ENCODE peak calls at places on chromosomes 16 and 17, in four cellular contexts. One of them, this sample, is unnamed.

GRCh38 chr16:1296688-1297412 is 12.6 kb upstream of the UBE2I start:
- DNase-seq in lung: no peak
- DNase-seq in lower lobe of right lung: no peak
- DNase-seq in pancreas: no peak
- DNase-seq in this sample: no peak

GRCh38 chr16:47779201-47780016 is 318.3 kb downstream of the PHKB start:
- DNase-seq in lower lobe of right lung: no peak
- DNase-seq in lung: no peak
- DNase-seq in pancreas: no peak
- DNase-seq in this sample: no peak

GRCh38 chr17:65072577-65073178 is 16.1 kb upstream of the GNA13 start:
- DNase-seq in lung: no peak
- DNase-seq in pancreas: no peak
- DNase-seq in lower lobe of right lung: no peak
- DNase-seq in this sample: no peak

GRCh38 chr16:52709286-52709685 is 162.3 kb upstream of the TOX3 start:
- DNase-seq in lung: peak; percentile 20
- DNase-seq in lower lobe of right lung: no peak
- DNase-seq in pancreas: no peak
- DNase-seq in this sample: no peak

GRCh38 chr17:44119798-44120197 is 3.6 kb downstream of the HDAC5 start:
- DNase-seq in pancreas: no peak
- DNase-seq in lower lobe of right lung: no peak
- DNase-seq in lung: no peak
- DNase-seq in this sample: no peak

GRCh38 chr17:48587276-48588073 is 2.6 kb downstream of the HOXB3 start:
- DNase-seq in pancreas: no peak
- DNase-seq in lung: no peak
- DNase-seq in lower lobe of right lung: no peak
- DNase-seq in this sample: no peak

GRCh38 chr17:42682400-42683384 is at the start of gene CNTNAP1:
- DNase-seq in lower lobe of right lung: no peak
- DNase-seq in pancreas: peak; percentile 36
- DNase-seq in lung: no peak
- DNase-seq in this sample: peak; percentile 53

GRCh38 chr16:5502467-5502869 is 404.9 kb upstream of the EEF2KMT start:
- DNase-seq in lung: no peak
- DNase-seq in lower lobe of right lung: no peak
- DNase-seq in pancreas: no peak
- DNase-seq in this sample: no peak

GRCh38 chr16:75264999-75265910 is 13.8 kb upstream of the BCAR1 start:
- DNase-seq in lower lobe of right lung: peak; percentile 63
- DNase-seq in lung: no peak
- DNase-seq in pancreas: peak; percentile 77
- DNase-seq in this sample: no peak

GRCh38 chr17:9984768-9985167 is 79.7 kb upstream of the RCVRN start:
- DNase-seq in pancreas: no peak
- DNase-seq in lung: no peak
- DNase-seq in lower lobe of right lung: no peak
- DNase-seq in this sample: no peak

GRCh38 chr16:89707695-89708094 is 6.2 kb upstream of the SPATA2L start:
- DNase-seq in pancreas: no peak
- DNase-seq in lung: no peak
- DNase-seq in lower lobe of right lung: no peak
- DNase-seq in this sample: no peak

GRCh38 chr17:77254961-77255741 is 114.4 kb downstream of the SEC14L1 start:
- DNase-seq in lower lobe of right lung: peak; percentile 75
- DNase-seq in lung: peak; percentile 82
- DNase-seq in pancreas: no peak
- DNase-seq in this sample: no peak

GRCh38 chr16:21097151-21097550 is 53.5 kb downstream of the DNAH3 start:
- DNase-seq in lung: no peak
- DNase-seq in pancreas: no peak
- DNase-seq in lower lobe of right lung: no peak
- DNase-seq in this sample: no peak

GRCh38 chr16:3661311-3661710 is 6.8 kb downstream of the DNASE1 start:
- DNase-seq in lung: no peak
- DNase-seq in pancreas: no peak
- DNase-seq in lower lobe of right lung: peak; percentile 20
- DNase-seq in this sample: no peak

GRCh38 chr16:68893710-68894705 is 50.7 kb downstream of the TANGO6 start:
- DNase-seq in lung: no peak
- DNase-seq in pancreas: peak; percentile 50
- DNase-seq in lower lobe of right lung: no peak
- DNase-seq in this sample: peak; percentile 40

GRCh38 chr17:49748791-49749190 is 15.1 kb downstream of the FAM117A start:
- DNase-seq in lower lobe of right lung: no peak
- DNase-seq in lung: no peak
- DNase-seq in pancreas: no peak
- DNase-seq in this sample: no peak

GRCh38 chr16:65200857-65201256 is 79.0 kb upstream of the CDH11 start:
- DNase-seq in pancreas: no peak
- DNase-seq in lung: no peak
- DNase-seq in lower lobe of right lung: no peak
- DNase-seq in this sample: no peak

GRCh38 chr16:66751135-66751991 is at the start of gene DYNC1LI2:
- DNase-seq in pancreas: peak; percentile 84
- DNase-seq in lung: peak; percentile 76
- DNase-seq in lower lobe of right lung: peak; percentile 89
- DNase-seq in this sample: peak; percentile 85

GRCh38 chr16:84426804-84427203 is 58.5 kb downstream of the ATP2C2 start:
- DNase-seq in pancreas: no peak
- DNase-seq in lower lobe of right lung: no peak
- DNase-seq in lung: no peak
- DNase-seq in this sample: no peak

GRCh38 chr17:32878211-32878610 is 1.3 kb upstream of the MYO1D start:
- DNase-seq in lower lobe of right lung: peak; percentile 75
- DNase-seq in lung: peak; percentile 83
- DNase-seq in pancreas: peak; percentile 55
- DNase-seq in this sample: no peak

GRCh38 chr17:7956208-7956965 is 24.4 kb downstream of the CNTROB start:
- DNase-seq in lower lobe of right lung: peak; percentile 67
- DNase-seq in pancreas: no peak
- DNase-seq in lung: peak; percentile 65
- DNase-seq in this sample: peak; percentile 82

GRCh38 chr16:48608452-48608851 is 1.5 kb downstream of the N4BP1 start:
- DNase-seq in pancreas: no peak
- DNase-seq in lower lobe of right lung: no peak
- DNase-seq in lung: no peak
- DNase-seq in this sample: no peak

GRCh38 chr17:80921741-80922579 is 69.7 kb upstream of the CHMP6 start:
- DNase-seq in lower lobe of right lung: no peak
- DNase-seq in pancreas: no peak
- DNase-seq in lung: no peak
- DNase-seq in this sample: no peak

GRCh38 chr16:57531253-57531575 is 5.2 kb downstream of the CCDC102A start:
- DNase-seq in lung: no peak
- DNase-seq in pancreas: no peak
- DNase-seq in lower lobe of right lung: peak; percentile 22
- DNase-seq in this sample: no peak

GRCh38 chr16:66129196-66129595 is 237.3 kb upstream of the CDH5 start:
- DNase-seq in pancreas: no peak
- DNase-seq in lung: no peak
- DNase-seq in lower lobe of right lung: no peak
- DNase-seq in this sample: no peak

GRCh38 chr16:6629110-6629509 is 703.5 kb upstream of the RBFOX1 start:
- DNase-seq in lower lobe of right lung: no peak
- DNase-seq in lung: no peak
- DNase-seq in pancreas: no peak
- DNase-seq in this sample: no peak

GRCh38 chr16:68470461-68471150 is 22.3 kb upstream of the SMPD3 start:
- DNase-seq in lung: no peak
- DNase-seq in pancreas: no peak
- DNase-seq in lower lobe of right lung: peak; percentile 63
- DNase-seq in this sample: peak; percentile 28

GRCh38 chr16:11108466-11108805 is 147.6 kb downstream of the SOCS1 start:
- DNase-seq in lower lobe of right lung: no peak
- DNase-seq in lung: no peak
- DNase-seq in pancreas: no peak
- DNase-seq in this sample: no peak

GRCh38 chr16:11104168-11105037 is 151.6 kb downstream of the SOCS1 start:
- DNase-seq in lung: no peak
- DNase-seq in lower lobe of right lung: no peak
- DNase-seq in pancreas: no peak
- DNase-seq in this sample: no peak

GRCh38 chr16:11105038-11105903 is 150.7 kb downstream of the SOCS1 start:
- DNase-seq in lung: peak; percentile 52
- DNase-seq in lower lobe of right lung: no peak
- DNase-seq in pancreas: no peak
- DNase-seq in this sample: no peak

GRCh38 chr16:11107781-11108465 is 148.1 kb downstream of the SOCS1 start:
- DNase-seq in lower lobe of right lung: no peak
- DNase-seq in lung: no peak
- DNase-seq in pancreas: no peak
- DNase-seq in this sample: no peak

DNA sequence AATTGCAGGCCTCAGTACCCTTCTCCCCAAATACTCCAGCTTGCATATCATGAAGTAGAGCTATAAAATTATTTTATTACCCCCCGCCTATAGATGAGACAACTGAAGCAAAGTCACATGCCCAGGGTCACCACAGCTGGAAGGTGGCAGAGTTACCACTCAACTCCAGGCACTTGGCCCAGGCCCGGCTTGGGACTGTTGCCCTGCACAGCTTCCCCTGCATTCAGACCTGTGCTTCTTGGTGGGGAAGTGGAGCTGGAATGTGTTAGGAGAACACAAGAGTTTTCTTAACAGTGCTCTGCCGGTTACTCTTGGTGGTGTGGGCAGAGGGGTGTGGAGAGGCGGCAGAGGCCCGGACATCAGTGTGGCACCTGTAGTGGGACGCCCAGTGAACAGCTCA is 149.3 kb downstream of the SOCS1 start:
- DNase-seq in pancreas: no peak
- DNase-seq in lower lobe of right lung: no peak
- DNase-seq in lung: no peak
- DNase-seq in this sample: peak; percentile 45
- H3K4me1 ChIP-seq in pancreas: peaks cover 5% of the 10 kb centered on the region
- H3K4me1 ChIP-seq in lower lobe of right lung: peaks cover 62% of the 10 kb centered on the region
- H3K4me1 ChIP-seq in lung: peaks cover 22% of the 10 kb centered on the region
- H3K4me1 ChIP-seq in this sample: peaks cover 59% of the 10 kb centered on the region

GRCh38 chr16:10490141-10490540 is 90.3 kb downstream of the EMP2 start:
- DNase-seq in lower lobe of right lung: no peak
- DNase-seq in pancreas: no peak
- DNase-seq in lung: no peak
- DNase-seq in this sample: no peak

GRCh38 chr16:10494343-10495030 is 85.9 kb downstream of the EMP2 start:
- DNase-seq in pancreas: no peak
- DNase-seq in lower lobe of right lung: no peak
- DNase-seq in lung: no peak
- DNase-seq in this sample: no peak

GRCh38 chr16:10495031-10495345 is 85.4 kb downstream of the EMP2 start:
- DNase-seq in lower lobe of right lung: no peak
- DNase-seq in lung: no peak
- DNase-seq in pancreas: no peak
- DNase-seq in this sample: no peak

GRCh38 chr16:10497132-10498088 is 83.0 kb downstream of the EMP2 start:
- DNase-seq in lower lobe of right lung: no peak
- DNase-seq in lung: no peak
- DNase-seq in pancreas: peak; percentile 31
- DNase-seq in this sample: no peak

DNA sequence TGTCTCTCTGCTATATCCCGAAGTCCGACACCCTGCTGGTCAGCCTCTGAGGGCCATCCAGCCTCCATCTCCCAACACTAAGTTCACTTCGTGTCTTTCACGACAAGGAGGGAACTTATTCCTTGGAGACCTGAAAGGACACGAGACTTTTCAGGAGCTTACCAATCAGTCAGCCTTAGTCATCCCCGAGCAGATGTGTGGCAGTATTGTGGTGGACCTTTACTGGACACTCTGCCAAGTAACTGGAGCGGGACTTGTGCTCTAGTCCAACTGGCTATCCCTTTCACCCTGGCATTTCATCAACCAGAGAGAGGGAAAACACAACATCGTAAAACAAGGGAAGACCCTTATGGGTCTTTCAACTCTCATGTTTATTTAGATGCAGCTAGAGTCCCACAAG is 87.1 kb downstream of the EMP2 start:
- DNase-seq in pancreas: no peak
- DNase-seq in lung: no peak
- DNase-seq in lower lobe of right lung: no peak
- DNase-seq in this sample: no peak
- TF ChIP-seq CTCF in pancreas: no peak
- TF ChIP-seq CTCF in lung: no peak
- TF ChIP-seq CTCF in lower lobe of right lung: no peak
- TF ChIP-seq CTCF in this sample: no peak

GRCh38 chr16:11570796-11571195 is 15.9 kb downstream of the LITAF start:
- DNase-seq in pancreas: no peak
- DNase-seq in lung: no peak
- DNase-seq in lower lobe of right lung: no peak
- DNase-seq in this sample: peak; percentile 5

GRCh38 chr16:11571549-11571948 is 15.2 kb downstream of the LITAF start:
- DNase-seq in pancreas: no peak
- DNase-seq in lung: no peak
- DNase-seq in lower lobe of right lung: no peak
- DNase-seq in this sample: no peak

GRCh38 chr16:11576427-11577289 is 10.1 kb downstream of the LITAF start:
- DNase-seq in lung: no peak
- DNase-seq in pancreas: no peak
- DNase-seq in lower lobe of right lung: peak; percentile 22
- DNase-seq in this sample: peak; percentile 7

GRCh38 chr16:11572301-11572995 is 14.3 kb downstream of the LITAF start:
- DNase-seq in pancreas: no peak
- DNase-seq in lower lobe of right lung: no peak
- DNase-seq in lung: no peak
- DNase-seq in this sample: peak; percentile 13

GRCh38 chr16:11575223-11575589 is 11.5 kb downstream of the LITAF start:
- DNase-seq in lung: no peak
- DNase-seq in pancreas: no peak
- DNase-seq in lower lobe of right lung: no peak
- DNase-seq in this sample: peak; percentile 11
- H3K27ac ChIP-seq in lung: no peak overlapping the region
- H3K27ac ChIP-seq in pancreas: no peak overlapping the region
- H3K27ac ChIP-seq in lower lobe of right lung: no peak overlapping the region
- H3K27ac ChIP-seq in this sample: no peak overlapping the region

DNA sequence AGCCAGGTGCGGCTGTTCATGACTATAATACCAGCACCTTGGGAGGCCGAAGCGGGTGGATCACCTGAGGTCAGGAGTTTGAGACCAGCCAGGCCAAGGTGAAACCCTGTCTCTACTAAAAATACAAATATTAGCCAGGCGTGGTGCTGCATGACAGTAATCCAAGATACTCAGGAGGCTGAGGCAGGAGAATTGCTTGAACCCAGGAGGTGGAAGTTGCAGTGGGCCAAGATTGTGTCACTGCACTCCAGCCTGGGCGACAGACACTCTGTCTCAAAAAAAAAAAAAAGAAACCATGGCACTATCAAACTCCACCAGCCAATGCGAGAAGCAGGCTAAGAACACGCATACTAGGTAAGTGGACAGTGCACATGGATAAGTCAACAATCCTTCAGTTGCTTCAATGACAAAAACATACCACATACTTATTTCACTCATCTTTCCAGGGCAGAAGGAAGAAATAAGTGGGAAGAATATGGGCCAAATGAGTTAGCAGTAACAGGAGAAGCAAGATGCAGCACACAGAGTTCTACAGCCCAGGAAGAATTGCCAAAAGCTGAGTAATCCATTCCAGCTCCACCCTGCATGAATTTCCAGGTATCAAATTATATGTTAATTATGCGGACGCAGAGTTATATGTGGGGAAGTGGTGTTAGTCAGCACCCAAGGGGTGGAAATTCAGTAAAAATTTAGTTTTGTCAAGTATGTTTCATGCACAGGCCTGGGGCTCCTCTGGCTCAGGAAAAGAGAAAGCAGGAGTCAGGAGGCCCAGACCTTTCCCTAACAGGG is 58.5 kb downstream of the ZFHX3 start:
- DNase-seq in lung: no peak
- DNase-seq in lower lobe of right lung: no peak
- DNase-seq in pancreas: no peak
- DNase-seq in this sample: no peak
- H3K4me1 ChIP-seq in lung: peaks cover 4% of the 10 kb centered on the region
- H3K4me1 ChIP-seq in lower lobe of right lung: peaks cover 66% of the 10 kb centered on the region
- H3K4me1 ChIP-seq in pancreas: peaks cover 50% of the 10 kb centered on the region
- H3K4me1 ChIP-seq in this sample: peaks cover 96% of the 10 kb centered on the region